ENCODE peak calls at places on chromosome 2, in seven cellular contexts. One of them, this sample, is unnamed.

GRCh38 chr2:181784556-181784955 is 104.2 kb upstream of the NEUROD1 start:
- DNase-seq in pancreas: no peak
- DNase-seq in Peyer's patch: no peak
- DNase-seq in CD4-positive, CD25-positive, alpha-beta regulatory T cell: no peak
- DNase-seq in A549: no peak
- DNase-seq in stomach: no peak
- DNase-seq in heart left ventricle: no peak
- DNase-seq in this sample: no peak

GRCh38 chr2:232174662-232175061 is 203.9 kb upstream of the ALPP start:
- DNase-seq in Peyer's patch: no peak
- DNase-seq in A549: no peak
- DNase-seq in pancreas: no peak
- DNase-seq in CD4-positive, CD25-positive, alpha-beta regulatory T cell: no peak
- DNase-seq in heart left ventricle: no peak
- DNase-seq in stomach: no peak
- DNase-seq in this sample: no peak

GRCh38 chr2:149487189-149487588 is 100.4 kb downstream of the MMADHC start:
- DNase-seq in stomach: no peak
- DNase-seq in CD4-positive, CD25-positive, alpha-beta regulatory T cell: no peak
- DNase-seq in heart left ventricle: no peak
- DNase-seq in pancreas: no peak
- DNase-seq in Peyer's patch: no peak
- DNase-seq in A549: no peak
- DNase-seq in this sample: no peak

GRCh38 chr2:215080545-215080944 is 57.9 kb downstream of the ABCA12 start:
- DNase-seq in pancreas: no peak
- DNase-seq in Peyer's patch: no peak
- DNase-seq in stomach: no peak
- DNase-seq in A549: no peak
- DNase-seq in heart left ventricle: no peak
- DNase-seq in CD4-positive, CD25-positive, alpha-beta regulatory T cell: no peak
- DNase-seq in this sample: no peak

GRCh38 chr2:71665168-71666093 is 212.1 kb downstream of the DYSF start:
- DNase-seq in CD4-positive, CD25-positive, alpha-beta regulatory T cell: no peak
- DNase-seq in A549: no peak
- DNase-seq in Peyer's patch: peak; percentile 26
- DNase-seq in pancreas: no peak
- DNase-seq in heart left ventricle: peak; percentile 51
- DNase-seq in stomach: no peak
- DNase-seq in this sample: peak; percentile 54

GRCh38 chr2:166637051-166637450 is 143.0 kb upstream of the SCN7A start:
- DNase-seq in CD4-positive, CD25-positive, alpha-beta regulatory T cell: no peak
- DNase-seq in pancreas: no peak
- DNase-seq in stomach: no peak
- DNase-seq in Peyer's patch: no peak
- DNase-seq in A549: no peak
- DNase-seq in heart left ventricle: no peak
- DNase-seq in this sample: no peak

GRCh38 chr2:15624903-15625302 is 33.2 kb downstream of the DDX1 start:
- DNase-seq in CD4-positive, CD25-positive, alpha-beta regulatory T cell: no peak
- DNase-seq in pancreas: no peak
- DNase-seq in A549: no peak
- DNase-seq in Peyer's patch: no peak
- DNase-seq in stomach: no peak
- DNase-seq in heart left ventricle: no peak
- DNase-seq in this sample: no peak

GRCh38 chr2:38933653-38934052 is 44.0 kb downstream of the ARHGEF33 start:
- DNase-seq in CD4-positive, CD25-positive, alpha-beta regulatory T cell: no peak
- DNase-seq in pancreas: no peak
- DNase-seq in A549: no peak
- DNase-seq in heart left ventricle: no peak
- DNase-seq in stomach: no peak
- DNase-seq in Peyer's patch: no peak
- DNase-seq in this sample: no peak

GRCh38 chr2:8625399-8626283 is 56.2 kb upstream of the ID2 start:
- DNase-seq in heart left ventricle: no peak
- DNase-seq in CD4-positive, CD25-positive, alpha-beta regulatory T cell: no peak
- DNase-seq in A549: no peak
- DNase-seq in Peyer's patch: peak; percentile 45
- DNase-seq in stomach: no peak
- DNase-seq in pancreas: no peak
- DNase-seq in this sample: no peak

GRCh38 chr2:128315829-128316776 is 2.6 kb downstream of the HS6ST1 start:
- DNase-seq in Peyer's patch: peak; percentile 47
- DNase-seq in stomach: peak; percentile 20
- DNase-seq in A549: no peak
- DNase-seq in pancreas: peak; percentile 29
- DNase-seq in CD4-positive, CD25-positive, alpha-beta regulatory T cell: no peak
- DNase-seq in heart left ventricle: peak; percentile 8
- DNase-seq in this sample: peak; percentile 56

GRCh38 chr2:240502059-240502429 is 55.7 kb downstream of the ANKMY1 start:
- DNase-seq in heart left ventricle: no peak
- DNase-seq in CD4-positive, CD25-positive, alpha-beta regulatory T cell: no peak
- DNase-seq in pancreas: no peak
- DNase-seq in A549: no peak
- DNase-seq in stomach: peak; percentile 16
- DNase-seq in Peyer's patch: no peak
- DNase-seq in this sample: peak; percentile 44

GRCh38 chr2:238941262-238941792 is 93.4 kb downstream of the TWIST2 start:
- DNase-seq in heart left ventricle: no peak
- DNase-seq in A549: no peak
- DNase-seq in pancreas: no peak
- DNase-seq in CD4-positive, CD25-positive, alpha-beta regulatory T cell: no peak
- DNase-seq in Peyer's patch: no peak
- DNase-seq in stomach: no peak
- DNase-seq in this sample: no peak

GRCh38 chr2:106344302-106344701 is 123.9 kb downstream of the RGPD3 start:
- DNase-seq in Peyer's patch: no peak
- DNase-seq in CD4-positive, CD25-positive, alpha-beta regulatory T cell: no peak
- DNase-seq in heart left ventricle: no peak
- DNase-seq in pancreas: no peak
- DNase-seq in stomach: no peak
- DNase-seq in A549: no peak
- DNase-seq in this sample: no peak

GRCh38 chr2:181586569-181587076 is 70.3 kb downstream of the CERKL start:
- DNase-seq in pancreas: no peak
- DNase-seq in heart left ventricle: no peak
- DNase-seq in Peyer's patch: no peak
- DNase-seq in stomach: no peak
- DNase-seq in CD4-positive, CD25-positive, alpha-beta regulatory T cell: no peak
- DNase-seq in A549: peak; percentile 9
- DNase-seq in this sample: no peak

GRCh38 chr2:201353116-201353515 is 4.0 kb downstream of the FLACC1 start:
- DNase-seq in A549: no peak
- DNase-seq in pancreas: no peak
- DNase-seq in stomach: no peak
- DNase-seq in Peyer's patch: no peak
- DNase-seq in heart left ventricle: no peak
- DNase-seq in CD4-positive, CD25-positive, alpha-beta regulatory T cell: no peak
- DNase-seq in this sample: no peak

GRCh38 chr2:217525076-217525475 is 477.7 kb downstream of the TNS1 start:
- DNase-seq in Peyer's patch: no peak
- DNase-seq in CD4-positive, CD25-positive, alpha-beta regulatory T cell: no peak
- DNase-seq in A549: no peak
- DNase-seq in stomach: no peak
- DNase-seq in heart left ventricle: no peak
- DNase-seq in pancreas: no peak
- DNase-seq in this sample: no peak

GRCh38 chr2:212814941-212815340 is 276.3 kb upstream of the ERBB4 start:
- DNase-seq in A549: no peak
- DNase-seq in pancreas: no peak
- DNase-seq in heart left ventricle: no peak
- DNase-seq in stomach: no peak
- DNase-seq in Peyer's patch: no peak
- DNase-seq in CD4-positive, CD25-positive, alpha-beta regulatory T cell: no peak
- DNase-seq in this sample: no peak

GRCh38 chr2:199704358-199705238 is 146.4 kb downstream of the FTCDNL1 start:
- DNase-seq in heart left ventricle: no peak
- DNase-seq in pancreas: no peak
- DNase-seq in A549: peak; percentile 40
- DNase-seq in Peyer's patch: peak; percentile 66
- DNase-seq in CD4-positive, CD25-positive, alpha-beta regulatory T cell: peak; percentile 12
- DNase-seq in stomach: no peak
- DNase-seq in this sample: no peak

GRCh38 chr2:47173986-47174730 is 19.1 kb upstream of the STPG4 start:
- DNase-seq in CD4-positive, CD25-positive, alpha-beta regulatory T cell: no peak
- DNase-seq in A549: no peak
- DNase-seq in pancreas: no peak
- DNase-seq in heart left ventricle: no peak
- DNase-seq in Peyer's patch: no peak
- DNase-seq in stomach: no peak
- DNase-seq in this sample: no peak

GRCh38 chr2:235570966-235571692 is 77.3 kb downstream of the AGAP1 start:
- DNase-seq in A549: no peak
- DNase-seq in heart left ventricle: no peak
- DNase-seq in pancreas: no peak
- DNase-seq in stomach: no peak
- DNase-seq in CD4-positive, CD25-positive, alpha-beta regulatory T cell: no peak
- DNase-seq in Peyer's patch: no peak
- DNase-seq in this sample: no peak

GRCh38 chr2:212392048-212392447 is 146.6 kb downstream of the ERBB4 start:
- DNase-seq in stomach: no peak
- DNase-seq in Peyer's patch: no peak
- DNase-seq in heart left ventricle: no peak
- DNase-seq in A549: no peak
- DNase-seq in CD4-positive, CD25-positive, alpha-beta regulatory T cell: no peak
- DNase-seq in pancreas: no peak
- DNase-seq in this sample: no peak

GRCh38 chr2:226977775-226978190 is 141.9 kb downstream of the RHBDD1 start:
- DNase-seq in heart left ventricle: no peak
- DNase-seq in A549: no peak
- DNase-seq in CD4-positive, CD25-positive, alpha-beta regulatory T cell: no peak
- DNase-seq in stomach: no peak
- DNase-seq in Peyer's patch: no peak
- DNase-seq in pancreas: no peak
- DNase-seq in this sample: no peak

GRCh38 chr2:188869560-188869959 is 104.6 kb upstream of the COL3A1 start:
- DNase-seq in CD4-positive, CD25-positive, alpha-beta regulatory T cell: no peak
- DNase-seq in Peyer's patch: no peak
- DNase-seq in A549: no peak
- DNase-seq in pancreas: no peak
- DNase-seq in heart left ventricle: no peak
- DNase-seq in stomach: no peak
- DNase-seq in this sample: no peak

GRCh38 chr2:112277591-112278220 is 2.3 kb downstream of the ZC3H6 start:
- DNase-seq in pancreas: no peak
- DNase-seq in heart left ventricle: no peak
- DNase-seq in A549: no peak
- DNase-seq in stomach: no peak
- DNase-seq in Peyer's patch: no peak
- DNase-seq in CD4-positive, CD25-positive, alpha-beta regulatory T cell: peak; percentile 33
- DNase-seq in this sample: no peak

GRCh38 chr2:195543902-195544894 is 112.8 kb upstream of the SLC39A10 start:
- DNase-seq in A549: peak; percentile 71
- DNase-seq in CD4-positive, CD25-positive, alpha-beta regulatory T cell: no peak
- DNase-seq in Peyer's patch: no peak
- DNase-seq in pancreas: no peak
- DNase-seq in stomach: no peak
- DNase-seq in heart left ventricle: no peak
- DNase-seq in this sample: no peak

GRCh38 chr2:96100893-96101304 is 15.5 kb downstream of the ADRA2B start:
- DNase-seq in stomach: peak; percentile 24
- DNase-seq in pancreas: no peak
- DNase-seq in A549: no peak
- DNase-seq in heart left ventricle: no peak
- DNase-seq in Peyer's patch: peak; percentile 28
- DNase-seq in CD4-positive, CD25-positive, alpha-beta regulatory T cell: no peak
- DNase-seq in this sample: peak; percentile 11

GRCh38 chr2:207257291-207258190 is 91.8 kb upstream of the KLF7 start:
- DNase-seq in pancreas: no peak
- DNase-seq in stomach: no peak
- DNase-seq in Peyer's patch: no peak
- DNase-seq in CD4-positive, CD25-positive, alpha-beta regulatory T cell: no peak
- DNase-seq in A549: no peak
- DNase-seq in heart left ventricle: no peak
- DNase-seq in this sample: no peak

GRCh38 chr2:23530121-23530908 is 145.3 kb downstream of the KLHL29 start:
- DNase-seq in pancreas: no peak
- DNase-seq in stomach: no peak
- DNase-seq in A549: no peak
- DNase-seq in Peyer's patch: no peak
- DNase-seq in heart left ventricle: no peak
- DNase-seq in CD4-positive, CD25-positive, alpha-beta regulatory T cell: no peak
- DNase-seq in this sample: no peak

GRCh38 chr2:160334028-160334729 is 134.1 kb upstream of the ITGB6 start:
- DNase-seq in A549: no peak
- DNase-seq in stomach: no peak
- DNase-seq in heart left ventricle: no peak
- DNase-seq in CD4-positive, CD25-positive, alpha-beta regulatory T cell: no peak
- DNase-seq in Peyer's patch: no peak
- DNase-seq in pancreas: no peak
- DNase-seq in this sample: no peak

GRCh38 chr2:190467575-190468083 is 59.5 kb downstream of the MFSD6 start:
- DNase-seq in pancreas: no peak
- DNase-seq in stomach: no peak
- DNase-seq in A549: no peak
- DNase-seq in CD4-positive, CD25-positive, alpha-beta regulatory T cell: no peak
- DNase-seq in Peyer's patch: no peak
- DNase-seq in heart left ventricle: no peak
- DNase-seq in this sample: no peak
- H3K4me3 ChIP-seq in pancreas: no peak overlapping the region
- H3K4me3 ChIP-seq in stomach: no peak overlapping the region
- H3K4me3 ChIP-seq in A549: no peak overlapping the region
- H3K4me3 ChIP-seq in CD4-positive, CD25-positive, alpha-beta regulatory T cell: no peak overlapping the region
- H3K4me3 ChIP-seq in Peyer's patch: no peak overlapping the region
- H3K4me3 ChIP-seq in heart left ventricle: no peak overlapping the region
- H3K4me3 ChIP-seq in this sample: no peak overlapping the region

GRCh38 chr2:177212106-177212894 is at the start of gene HNRNPA3:
- DNase-seq in pancreas: peak; percentile 100
- DNase-seq in A549: peak; percentile 94
- DNase-seq in stomach: peak; percentile 99
- DNase-seq in CD4-positive, CD25-positive, alpha-beta regulatory T cell: peak; percentile 100
- DNase-seq in Peyer's patch: peak; percentile 99
- DNase-seq in heart left ventricle: peak; percentile 99
- DNase-seq in this sample: peak; percentile 99
- H3K27ac ChIP-seq in pancreas: peak within 1 kb of the TSS; percentile 97
- H3K27ac ChIP-seq in A549: peak within 1 kb of the TSS; percentile 99
- H3K27ac ChIP-seq in stomach: peak within 1 kb of the TSS; percentile 100
- H3K27ac ChIP-seq in CD4-positive, CD25-positive, alpha-beta regulatory T cell: peak within 1 kb of the TSS; percentile 100
- H3K27ac ChIP-seq in Peyer's patch: peak within 1 kb of the TSS; percentile 100
- H3K27ac ChIP-seq in heart left ventricle: peak within 1 kb of the TSS; percentile 99
- H3K27ac ChIP-seq in this sample: peak within 1 kb of the TSS; percentile 97

GRCh38 chr2:30267576-30267975 is 36.2 kb downstream of the LBH start:
- DNase-seq in stomach: no peak
- DNase-seq in heart left ventricle: no peak
- DNase-seq in CD4-positive, CD25-positive, alpha-beta regulatory T cell: no peak
- DNase-seq in pancreas: no peak
- DNase-seq in Peyer's patch: no peak
- DNase-seq in A549: no peak
- DNase-seq in this sample: no peak
- H3K4me1 ChIP-seq in stomach: peaks cover 12% of the 10 kb centered on the region
- H3K4me1 ChIP-seq in heart left ventricle: peaks cover 31% of the 10 kb centered on the region
- H3K4me1 ChIP-seq in CD4-positive, CD25-positive, alpha-beta regulatory T cell: peaks cover 42% of the 10 kb centered on the region
- H3K4me1 ChIP-seq in pancreas: peaks cover 5% of the 10 kb centered on the region
- H3K4me1 ChIP-seq in Peyer's patch: peaks cover 8% of the 10 kb centered on the region
- H3K4me1 ChIP-seq in A549: peaks cover 45% of the 10 kb centered on the region
- H3K4me1 ChIP-seq in this sample: no peaks in the 10 kb centered on the region

GRCh38 chr2:73972846-73973245 is 11.9 kb upstream of the TET3 start:
- DNase-seq in heart left ventricle: no peak
- DNase-seq in stomach: no peak
- DNase-seq in A549: no peak
- DNase-seq in CD4-positive, CD25-positive, alpha-beta regulatory T cell: no peak
- DNase-seq in Peyer's patch: no peak
- DNase-seq in pancreas: no peak
- DNase-seq in this sample: no peak
- H3K4me3 ChIP-seq in heart left ventricle: no peak overlapping the region
- H3K4me3 ChIP-seq in stomach: no peak overlapping the region
- H3K4me3 ChIP-seq in A549: no peak overlapping the region
- H3K4me3 ChIP-seq in CD4-positive, CD25-positive, alpha-beta regulatory T cell: no peak overlapping the region
- H3K4me3 ChIP-seq in Peyer's patch: no peak overlapping the region
- H3K4me3 ChIP-seq in pancreas: no peak overlapping the region
- H3K4me3 ChIP-seq in this sample: no peak overlapping the region

GRCh38 chr2:119059287-119059686 is 99.3 kb downstream of the C1QL2 start:
- DNase-seq in heart left ventricle: no peak
- DNase-seq in A549: no peak
- DNase-seq in CD4-positive, CD25-positive, alpha-beta regulatory T cell: no peak
- DNase-seq in Peyer's patch: no peak
- DNase-seq in pancreas: no peak
- DNase-seq in stomach: no peak
- DNase-seq in this sample: no peak
- H3K27ac ChIP-seq in heart left ventricle: no peak overlapping the region
- H3K27ac ChIP-seq in A549: no peak overlapping the region
- H3K27ac ChIP-seq in CD4-positive, CD25-positive, alpha-beta regulatory T cell: no peak overlapping the region
- H3K27ac ChIP-seq in Peyer's patch: no peak overlapping the region
- H3K27ac ChIP-seq in pancreas: no peak overlapping the region
- H3K27ac ChIP-seq in stomach: no peak overlapping the region
- H3K27ac ChIP-seq in this sample: no peak overlapping the region

This sample was measured in right atrium auricular region.